ENCODE peak calls at places on chromosomes 13 and 19, in seven cellular contexts. P is mammary epithelial cell; F is CD8-positive, alpha-beta T cell; Z is vagina; S is esophagus squamous epithelium; L is DND-41; D is ovary. C is an unnamed sample. For H3K4me1 and H3K27me3, the result is how much of the 10 kb centered on the place peaks cover.

GRCh38 chr13:82698941-82699340 is 1183.3 kb downstream of the SLITRK1 start:
- DNase-seq in P (peak), F (no peak), Z (no peak), S (no peak), L (no peak), D (no peak), C (no peak)

GRCh38 chr13:32917504-32917903 is 98.7 kb upstream of the KL start:
- DNase-seq in P (no peak), F (no peak), Z (no peak), S (no peak), L (no peak), D (no peak), C (no peak)

GRCh38 chr19:30344446-30345425 is 27.4 kb upstream of the ZNF536 start:
- DNase-seq in P (no peak), F (no peak), Z (no peak), S (no peak), L (no peak), D (no peak), C (no peak)

GRCh38 chr19:13621413-13621812 is 115.1 kb upstream of the CACNA1A start:
- DNase-seq in P (peak), F (no peak), Z (no peak), S (no peak), L (peak), D (no peak), C (no peak)

GRCh38 chr13:31922724-31923123 is 108.8 kb upstream of the FRY start:
- DNase-seq in P (no peak), F (no peak), Z (no peak), S (no peak), L (no peak), D (no peak), C (no peak)

GRCh38 chr19:4524808-4525562 is 6.7 kb upstream of the PLIN4 start:
- DNase-seq in P (peak), F (peak), Z (no peak), S (no peak), L (peak), D (peak), C (peak)

GRCh38 chr19:48355555-48355954 is 8.2 kb downstream of the TMEM143 start:
- DNase-seq in P (no peak), F (no peak), Z (no peak), S (no peak), L (no peak), D (no peak), C (no peak)

GRCh38 chr19:12939292-12939606 is 840 bp downstream of the CALR start:
- DNase-seq in P (peak), F (no peak), Z (no peak), S (no peak), L (peak), D (no peak), C (no peak)

GRCh38 chr13:102399791-102400618 is 1.8 kb downstream of the FGF14 start:
- DNase-seq in P (peak), F (peak), Z (no peak), S (no peak), L (no peak), D (no peak), C (no peak)

DNA sequence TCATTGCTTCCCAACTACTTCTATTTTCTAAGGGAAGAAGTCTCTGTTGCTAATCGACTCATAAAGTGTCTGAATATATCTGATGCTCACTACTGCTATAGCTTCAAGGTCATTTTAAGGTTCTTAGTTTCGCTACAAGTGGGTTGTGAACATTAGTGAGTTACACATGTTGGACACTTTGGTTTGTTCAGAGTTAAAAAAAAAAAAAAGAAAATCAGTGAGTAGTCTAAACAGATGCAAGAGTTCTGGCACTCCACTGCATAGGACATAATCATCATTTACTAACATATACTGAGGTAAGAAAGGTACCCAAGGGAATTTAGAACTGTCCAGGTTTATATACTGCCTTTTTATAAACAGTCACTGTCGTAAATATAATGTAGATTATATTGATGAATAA is 108.8 kb downstream of the KLF12 start:
- DNase-seq in P (no peak), F (no peak), Z (no peak), S (no peak), L (no peak), D (no peak), C (no peak)
- H3K4me1 ChIP-seq in P (under half), F (half or more), Z (under half), S (under half), L (half or more), D (under half), C (under half)

DNA sequence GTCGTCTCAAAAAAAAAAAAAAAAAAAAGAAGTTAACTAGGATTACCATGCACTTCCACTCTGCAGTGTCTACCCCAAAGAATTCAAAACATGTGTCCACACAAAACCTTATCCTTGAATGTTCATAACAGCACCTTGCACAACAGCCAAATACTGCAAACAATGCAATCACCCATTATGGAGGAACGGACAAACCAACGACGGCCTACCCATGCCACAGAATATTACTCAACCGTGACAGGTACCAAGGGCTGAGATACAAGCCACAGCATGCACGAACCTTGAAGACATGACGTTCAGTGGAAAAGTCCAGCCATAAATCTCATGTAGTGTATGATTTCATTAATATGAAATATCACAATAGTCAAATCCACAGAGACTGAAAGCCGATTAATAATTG is 3.0 kb upstream of the SHISA7 start:
- DNase-seq in P (peak), F (no peak), Z (no peak), S (no peak), L (no peak), D (no peak), C (no peak)
- H3K27me3 ChIP-seq in P (under half), F (under half), Z (under half), S (under half), L (under half), D (under half), C (under half)

GRCh38 chr19:56114711-56115110 is 6.4 kb downstream of the ZNF787 start:
- DNase-seq in P (no peak), F (no peak), Z (no peak), S (no peak), L (no peak), D (no peak), C (no peak)
- H3K4me1 ChIP-seq in P (under half), F (under half), Z (half or more), S (half or more), L (under half), D (under half), C (half or more)

GRCh38 chr13:99944606-99945005 is 27.0 kb downstream of the ZIC5 start:
- DNase-seq in P (no peak), F (no peak), Z (no peak), S (no peak), L (no peak), D (no peak), C (no peak)

GRCh38 chr13:99941086-99941485 is 30.5 kb downstream of the ZIC5 start:
- DNase-seq in P (no peak), F (no peak), Z (no peak), S (no peak), L (no peak), D (no peak), C (no peak)

GRCh38 chr13:99947666-99948065 is 23.9 kb downstream of the ZIC5 start:
- DNase-seq in P (no peak), F (no peak), Z (no peak), S (no peak), L (no peak), D (no peak), C (no peak)

DNA sequence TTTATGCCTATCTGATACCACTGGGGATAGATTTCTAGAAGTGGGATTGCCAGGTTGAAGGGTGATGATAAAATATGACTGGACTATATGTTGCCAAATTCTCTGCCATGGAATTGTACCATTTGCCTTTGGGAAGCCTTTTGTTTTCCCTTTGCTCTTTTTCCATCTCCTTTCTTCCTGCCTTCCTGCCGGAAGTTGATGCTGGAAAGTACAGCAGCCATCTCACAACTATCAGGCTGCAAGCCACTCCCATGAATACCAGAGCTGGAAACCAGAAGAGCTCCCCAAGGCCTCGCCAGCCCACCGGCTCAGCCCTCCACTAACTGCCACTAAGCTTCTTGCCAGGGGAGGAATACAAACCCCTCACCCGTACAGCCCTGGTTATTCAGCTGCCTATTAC is 29.7 kb downstream of the ZIC5 start:
- DNase-seq in P (no peak), F (no peak), Z (no peak), S (no peak), L (no peak), D (no peak), C (no peak)
- H3K27me3 ChIP-seq in P (under half), F (under half), Z (under half), S (under half), L (under half), D (under half), C (half or more)

DNA sequence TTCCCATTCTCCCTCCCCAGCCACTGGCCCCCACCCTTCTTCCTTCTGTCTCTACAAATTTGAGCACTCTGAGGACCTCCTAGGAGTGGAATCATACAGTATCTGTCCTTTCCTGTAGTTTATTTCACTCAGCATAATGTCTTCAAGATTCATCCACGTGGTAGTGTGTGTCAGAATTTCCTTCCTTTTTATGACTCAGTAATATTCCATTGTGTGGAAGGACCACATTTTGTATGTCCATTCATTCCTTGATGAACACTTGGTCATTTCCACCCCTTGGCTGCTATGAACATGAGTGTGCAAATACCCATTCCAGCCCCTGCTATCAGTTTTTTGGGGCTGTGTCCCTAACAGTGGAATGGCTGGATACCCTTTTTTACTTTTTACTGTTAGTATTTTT is 9.8 kb downstream of the KLF2 start:
- DNase-seq in P (no peak), F (no peak), Z (no peak), S (no peak), L (no peak), D (no peak), C (no peak)
- H3K4me1 ChIP-seq in P (under half), F (half or more), Z (under half), S (under half), L (under half), D (under half), C (under half)

GRCh38 chr19:7789447-7789846 is 26.4 kb downstream of the CLEC4M start:
- DNase-seq in P (no peak), F (peak), Z (no peak), S (no peak), L (no peak), D (no peak), C (no peak)
- H3K27me3 ChIP-seq in P (under half), F (under half), Z (under half), S (under half), L (under half), D (under half), C (under half)

GRCh38 chr19:45879971-45880370 is 6.0 kb downstream of the IRF2BP1 start:
- DNase-seq in P (no peak), F (no peak), Z (no peak), S (no peak), L (no peak), D (no peak), C (no peak)

GRCh38 chr19:45876411-45877197 is 9.3 kb downstream of the IRF2BP1 start:
- DNase-seq in P (no peak), F (no peak), Z (no peak), S (no peak), L (no peak), D (peak), C (peak)

GRCh38 chr19:45878043-45878794 is 7.7 kb downstream of the IRF2BP1 start:
- DNase-seq in P (no peak), F (no peak), Z (no peak), S (no peak), L (no peak), D (no peak), C (no peak)

GRCh38 chr19:45881082-45881908 is 4.6 kb downstream of the IRF2BP1 start:
- DNase-seq in P (no peak), F (no peak), Z (no peak), S (no peak), L (no peak), D (no peak), C (no peak)

GRCh38 chr19:45879055-45879454 is 6.9 kb downstream of the IRF2BP1 start:
- DNase-seq in P (no peak), F (no peak), Z (no peak), S (no peak), L (no peak), D (no peak), C (no peak)
- H3K4me1 ChIP-seq in P (under half), F (under half), Z (under half), S (half or more), L (under half), D (under half), C (under half)

DNA sequence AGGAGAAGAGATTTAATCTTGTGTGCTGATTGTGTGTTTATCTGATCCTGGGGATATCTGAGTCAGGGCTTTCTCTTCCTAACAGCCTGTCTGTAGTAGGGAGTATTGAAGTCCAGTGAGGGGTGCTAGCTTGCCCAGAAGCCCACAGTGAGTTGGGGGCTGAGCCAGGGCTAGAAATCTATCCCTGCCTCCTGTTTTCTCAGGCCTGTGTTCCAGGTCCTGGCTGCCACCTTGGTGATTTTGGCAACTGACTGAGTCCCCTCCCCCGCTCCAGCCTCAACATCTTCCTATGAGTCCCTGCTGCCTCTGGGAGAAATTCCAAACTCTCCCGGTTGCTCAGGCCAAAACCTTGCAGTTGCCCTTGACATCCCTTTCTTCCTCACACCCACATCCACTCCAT is 7.7 kb upstream of the NOVA2 start:
- DNase-seq in P (no peak), F (no peak), Z (no peak), S (no peak), L (no peak), D (no peak), C (no peak)
- H3K27me3 ChIP-seq in P (under half), F (under half), Z (under half), S (under half), L (under half), D (under half), C (under half)